ENCODE peak calls at places on chromosomes 13 and 19, in five cellular contexts. W is SK-N-SH, J is GM12878, F is H1, X is HepG2. L is an unnamed sample.

GRCh38 chr13:30745917-30746686 is 10.8 kb downstream of the ALOX5AP start:
- DNase-seq in W (peak; percentile 19), J (no peak), F (no peak), X (peak; percentile 65), L (no peak)

GRCh38 chr19:35204799-35205732 is 23.5 kb downstream of the FAM187B start:
- DNase-seq in W (no peak), J (peak; percentile 87), F (no peak), X (no peak), L (no peak)

GRCh38 chr19:15529774-15530372 is 21.5 kb downstream of the CYP4F22 start:
- DNase-seq in W (no peak), J (no peak), F (no peak), X (no peak), L (no peak)

GRCh38 chr13:72820156-72820897 is 38.4 kb downstream of the PIBF1 start:
- DNase-seq in W (no peak), J (no peak), F (no peak), X (no peak), L (no peak)

GRCh38 chr13:60417734-60418133 is 20.7 kb downstream of the TDRD3 start:
- DNase-seq in W (no peak), J (no peak), F (no peak), X (no peak), L (no peak)

GRCh38 chr13:19178901-19179593 is 2.6 kb downstream of the TUBA3C start:
- DNase-seq in W (no peak), J (no peak), F (no peak), X (no peak), L (no peak)

GRCh38 chr13:70391678-70392077 is 283.4 kb upstream of the KLHL1 start:
- DNase-seq in W (no peak), J (no peak), F (peak; percentile 27), X (peak; percentile 14), L (no peak)

GRCh38 chr13:112442483-112443090 is 66.4 kb downstream of the SPACA7 start:
- DNase-seq in W (peak; percentile 28), J (no peak), F (no peak), X (no peak), L (no peak)

GRCh38 chr13:30382836-30383525 is 39.3 kb upstream of the UBE2L5 start:
- DNase-seq in W (no peak), J (no peak), F (no peak), X (no peak), L (no peak)

GRCh38 chr13:47845981-47846380 is 155.1 kb downstream of the SUCLA2 start:
- DNase-seq in W (no peak), J (no peak), F (no peak), X (no peak), L (no peak)

GRCh38 chr19:36169084-36169760 is 17.0 kb upstream of the COX7A1 start:
- DNase-seq in W (no peak), J (no peak), F (no peak), X (no peak), L (no peak)

GRCh38 chr19:55255618-55256423 is 3.0 kb downstream of the PPP6R1 start:
- DNase-seq in W (no peak), J (peak; percentile 39), F (no peak), X (peak; percentile 47), L (no peak)

GRCh38 chr19:1154731-1155351 is 19.2 kb downstream of the SBNO2 start:
- DNase-seq in W (peak; percentile 86), J (no peak), F (no peak), X (peak; percentile 67), L (no peak)

DNA sequence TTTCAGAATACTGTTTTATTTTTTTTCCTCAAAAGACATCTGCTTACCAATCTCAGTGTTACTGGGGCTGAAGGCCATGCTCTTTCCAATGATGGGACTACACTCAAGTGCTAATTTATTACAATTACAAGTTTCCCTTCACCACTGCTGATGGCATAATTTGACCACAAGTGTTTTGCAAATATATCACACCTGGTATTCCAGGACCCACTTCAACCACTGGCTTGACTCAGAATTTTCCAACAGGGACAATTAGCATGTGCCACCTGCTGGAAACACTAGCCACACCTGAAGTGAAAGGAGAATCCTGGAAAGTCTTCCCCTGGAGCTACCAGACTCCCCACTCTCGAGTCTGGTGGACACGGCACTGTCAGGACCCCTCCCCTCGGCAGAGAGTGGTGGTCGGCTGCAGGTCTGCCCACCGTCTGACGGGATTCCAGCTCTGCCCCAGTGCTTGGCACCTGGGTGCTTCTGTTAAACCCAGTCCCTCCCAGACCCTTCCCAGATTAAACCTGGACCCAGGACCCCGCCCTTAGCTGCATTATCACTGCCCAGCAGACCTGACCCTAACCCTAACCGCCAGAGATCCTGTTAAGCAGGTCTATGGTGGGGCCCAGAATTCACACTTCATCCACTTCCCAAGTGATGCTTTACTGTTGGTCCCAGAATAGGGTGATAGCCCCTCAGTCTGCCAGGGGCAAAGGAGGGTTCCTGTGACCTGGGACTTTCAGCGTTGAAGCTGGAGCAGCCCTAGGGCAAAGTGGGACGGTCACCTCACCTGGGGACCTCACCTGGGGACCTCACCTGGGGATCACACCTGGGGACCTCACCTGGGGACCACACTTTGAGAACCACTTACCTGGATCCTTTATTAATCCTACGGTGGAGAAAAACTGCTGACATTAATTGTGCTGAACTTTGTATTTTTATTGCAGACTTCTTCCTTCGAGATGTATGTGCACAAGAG is 17.6 kb upstream of the RASA3 start:
- DNase-seq in W (no peak), J (no peak), F (no peak), X (no peak), L (no peak)
- TF ChIP-seq TAF1 in W (no peak), J (no peak), F (no peak), X (no peak), L (no peak)

DNA sequence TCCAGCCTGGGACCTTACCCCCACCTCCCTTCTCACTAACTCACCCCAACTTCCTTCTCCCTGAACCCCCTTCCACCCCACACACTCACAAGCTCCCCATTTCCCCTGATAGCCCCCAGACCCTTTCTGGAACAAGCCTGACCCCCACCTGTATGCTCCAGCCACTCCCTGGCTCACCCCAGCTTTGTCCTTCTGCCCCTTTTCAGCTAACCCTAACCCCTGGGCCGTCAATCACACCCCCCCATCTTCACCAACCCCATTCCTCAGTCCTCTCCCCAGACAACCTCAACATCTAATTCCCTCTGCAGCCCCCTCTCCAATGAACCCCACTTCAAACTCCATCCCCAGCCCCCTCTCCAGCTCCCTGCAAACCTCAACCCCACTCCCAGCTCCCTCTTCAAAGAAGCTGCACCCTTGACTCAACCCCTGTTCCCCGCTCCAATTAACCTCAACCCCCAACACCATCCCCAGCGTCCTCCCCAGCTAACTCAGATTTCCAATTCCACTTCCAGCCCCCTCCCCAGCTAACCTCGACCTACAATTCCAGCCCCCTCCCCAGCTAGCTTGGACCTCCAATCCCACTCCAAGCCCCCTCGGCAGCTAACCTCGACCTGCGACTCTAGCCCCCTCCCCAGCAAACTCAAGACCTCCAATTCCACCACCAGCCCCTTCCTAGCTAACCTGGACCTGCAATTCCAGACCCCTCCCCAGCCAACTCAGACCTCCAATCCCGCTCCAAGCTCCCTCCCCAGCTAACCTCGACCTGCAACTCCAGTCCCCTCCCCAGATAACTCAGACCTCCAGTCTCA is 929 bp downstream of the GNG7 start:
- DNase-seq in W (no peak), J (no peak), F (no peak), X (no peak), L (no peak)
- TF ChIP-seq TAF1 in W (no peak), J (no peak), F (no peak), X (no peak), L (no peak)

GRCh38 chr19:31346660-31347059 is 2.6 kb downstream of the TSHZ3 start:
- DNase-seq in W (no peak), J (no peak), F (no peak), X (no peak), L (no peak)
- TF ChIP-seq TAF1 in W (no peak), J (no peak), F (no peak), X (no peak), L (no peak)

GRCh38 chr13:97020689-97021240 is 26.5 kb upstream of the OXGR1 start:
- DNase-seq in W (no peak), J (no peak), F (no peak), X (no peak), L (no peak)

GRCh38 chr13:97015661-97016350 is 21.5 kb upstream of the OXGR1 start:
- DNase-seq in W (no peak), J (no peak), F (no peak), X (no peak), L (no peak)

GRCh38 chr13:97020194-97020593 is 25.9 kb upstream of the OXGR1 start:
- DNase-seq in W (no peak), J (no peak), F (no peak), X (no peak), L (no peak)

GRCh38 chr13:97017322-97017721 is 23.0 kb upstream of the OXGR1 start:
- DNase-seq in W (no peak), J (no peak), F (no peak), X (no peak), L (no peak)

DNA sequence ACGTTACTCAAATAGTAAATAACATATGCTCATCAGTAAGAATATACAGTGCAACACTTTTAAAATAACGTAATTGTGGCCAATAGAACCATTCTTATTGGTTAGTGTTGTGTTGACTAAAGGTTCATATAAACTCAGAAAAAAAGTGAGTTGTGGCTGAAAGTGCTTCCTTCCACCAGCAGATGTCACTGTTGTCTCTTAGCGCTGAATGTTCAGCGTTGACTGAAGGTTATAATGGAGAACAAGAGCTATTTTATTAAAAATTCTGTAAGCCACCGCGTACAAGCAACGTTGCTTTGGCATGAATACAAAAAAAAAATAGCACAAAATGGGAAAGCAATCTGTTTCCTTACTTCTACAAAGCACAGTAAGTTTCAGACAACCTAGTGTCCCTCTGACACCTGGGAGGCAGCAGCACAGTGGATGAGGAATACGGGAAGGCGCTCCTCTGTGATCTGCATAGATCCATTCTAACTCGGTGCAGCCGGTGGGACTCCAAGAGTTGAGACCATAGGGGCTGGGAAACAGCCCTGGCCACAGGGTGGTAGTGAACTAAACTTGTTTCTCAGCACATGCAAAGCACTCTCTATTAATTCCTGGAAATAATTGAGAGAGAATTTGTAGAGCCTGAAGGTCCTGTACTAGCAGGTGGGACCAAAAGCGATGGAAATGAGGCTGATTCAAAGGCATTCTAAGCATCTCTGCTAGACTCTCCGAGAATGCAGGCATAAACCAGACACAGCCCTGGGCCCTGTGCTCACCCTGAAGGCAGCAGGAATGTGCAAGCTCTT is 23.9 kb upstream of the OXGR1 start:
- DNase-seq in W (peak; percentile 41), J (no peak), F (no peak), X (peak; percentile 36), L (no peak)
- TF ChIP-seq TAF1 in W (no peak), J (no peak), F (no peak), X (no peak), L (no peak)

DNA sequence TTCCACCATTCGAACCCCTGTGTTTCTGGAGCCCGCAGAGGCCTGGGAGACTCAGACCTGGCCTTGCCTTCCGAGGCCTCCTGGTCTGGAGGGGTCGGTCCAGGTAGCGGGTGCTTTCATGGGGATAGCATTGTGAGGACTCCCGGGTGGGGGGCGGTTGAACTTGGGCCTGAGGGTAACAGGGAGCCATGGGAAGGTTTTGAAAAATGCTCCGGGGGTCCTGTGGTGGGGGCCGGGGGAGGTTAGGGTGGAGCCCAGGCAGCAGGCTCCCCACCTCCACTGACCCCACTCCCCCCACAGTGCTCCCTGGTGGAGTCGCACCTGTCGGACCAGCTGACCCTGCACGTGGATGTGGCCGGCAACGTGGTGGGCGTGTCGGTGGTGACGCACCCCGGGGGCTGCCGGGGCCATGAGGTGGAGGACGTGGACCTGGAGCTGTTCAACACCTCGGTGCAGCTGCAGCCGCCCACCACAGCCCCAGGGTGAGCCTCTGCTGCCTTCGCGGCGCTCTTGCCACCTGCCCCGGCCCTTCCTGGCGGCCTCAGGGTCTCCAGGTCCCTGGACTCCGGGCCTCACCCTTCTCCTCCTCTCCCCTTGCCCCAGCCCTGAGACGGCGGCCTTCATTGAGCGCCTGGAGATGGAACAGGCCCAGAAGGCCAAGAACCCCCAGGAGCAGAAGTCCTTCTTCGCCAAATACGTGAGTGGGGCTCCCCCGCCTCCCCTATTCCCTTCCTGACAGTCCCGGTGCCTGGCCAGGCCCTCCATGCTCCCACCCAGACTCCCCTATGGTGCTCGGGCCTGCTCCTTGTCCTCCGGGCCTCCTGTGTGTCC is 3.8 kb upstream of the GARIN5A start:
- DNase-seq in W (no peak), J (no peak), F (no peak), X (no peak), L (no peak)
- TF ChIP-seq TAF1 in W (no peak), J (no peak), F (no peak), X (no peak), L (no peak)